ENCODE peak calls at places on chromosomes 1 and 21, in eight cellular contexts. A, W, L, I, J, F, Q and C are unnamed samples.

GRCh38 chr1:59072017-59072947 is 224.6 kb upstream of the FGGY start:
- DNase-seq in A (no peak), W (no peak), L (peak), I (peak), J (no peak), F (no peak), Q (no peak), C (no peak)

GRCh38 chr21:37862536-37862935 is 53.7 kb downstream of the KCNJ6 start:
- DNase-seq in A (no peak), W (peak), L (peak), I (peak), J (peak), F (no peak), Q (no peak), C (no peak)

GRCh38 chr1:243452092-243452491 is 196.3 kb downstream of the SDCCAG8 start:
- DNase-seq in A (no peak), W (no peak), L (peak), I (no peak), J (no peak), F (no peak), Q (no peak), C (no peak)

GRCh38 chr21:44910229-44911065 is 10.3 kb downstream of the ITGB2 start:
- DNase-seq in A (no peak), W (no peak), L (no peak), I (no peak), J (no peak), F (no peak), Q (no peak), C (no peak)

GRCh38 chr1:3471356-3472087 is 17.1 kb downstream of the ARHGEF16 start:
- DNase-seq in A (no peak), W (peak), L (no peak), I (peak), J (peak), F (no peak), Q (no peak), C (no peak)

GRCh38 chr1:204565617-204566582 is 49.7 kb downstream of the MDM4 start:
- DNase-seq in A (peak), W (peak), L (peak), I (peak), J (peak), F (peak), Q (peak), C (peak)

GRCh38 chr1:160361199-160361598 is 5.7 kb upstream of the NHLH1 start:
- DNase-seq in A (no peak), W (no peak), L (no peak), I (no peak), J (no peak), F (no peak), Q (no peak), C (no peak)

GRCh38 chr1:99397029-99397428 is 132.7 kb downstream of the PLPPR4 start:
- DNase-seq in A (no peak), W (no peak), L (no peak), I (peak), J (no peak), F (no peak), Q (no peak), C (no peak)

GRCh38 chr1:119291611-119292206 is 76.9 kb upstream of the HAO2 start:
- DNase-seq in A (no peak), W (no peak), L (no peak), I (no peak), J (no peak), F (no peak), Q (no peak), C (no peak)

GRCh38 chr1:3736708-3737107 is 15.5 kb upstream of the CCDC27 start:
- DNase-seq in A (no peak), W (no peak), L (no peak), I (no peak), J (no peak), F (no peak), Q (no peak), C (no peak)

GRCh38 chr1:118661769-118662320 is 326.3 kb downstream of the TBX15 start:
- DNase-seq in A (no peak), W (no peak), L (no peak), I (no peak), J (no peak), F (no peak), Q (no peak), C (no peak)

GRCh38 chr1:77342745-77343144 is 60.9 kb downstream of the AK5 start:
- DNase-seq in A (no peak), W (no peak), L (no peak), I (no peak), J (no peak), F (no peak), Q (no peak), C (no peak)

GRCh38 chr1:79773385-79773784 is 766.9 kb upstream of the ADGRL4 start:
- DNase-seq in A (no peak), W (no peak), L (no peak), I (no peak), J (no peak), F (no peak), Q (no peak), C (no peak)

GRCh38 chr1:205043866-205044265 is 854 bp downstream of the CNTN2 start:
- DNase-seq in A (no peak), W (no peak), L (no peak), I (peak), J (no peak), F (no peak), Q (no peak), C (no peak)

GRCh38 chr1:110829955-110830553 is 42.9 kb upstream of the CD53 start:
- DNase-seq in A (no peak), W (peak), L (peak), I (peak), J (peak), F (no peak), Q (no peak), C (peak)

GRCh38 chr1:10866314-10867091 is 70.1 kb upstream of the CASZ1 start:
- DNase-seq in A (no peak), W (peak), L (no peak), I (peak), J (peak), F (no peak), Q (no peak), C (peak)

GRCh38 chr1:94887603-94888171 is 39.2 kb downstream of the CNN3 start:
- DNase-seq in A (no peak), W (no peak), L (no peak), I (peak), J (no peak), F (no peak), Q (no peak), C (no peak)

GRCh38 chr1:78303620-78304019 is 187.2 kb upstream of the PTGFR start:
- DNase-seq in A (no peak), W (no peak), L (no peak), I (no peak), J (no peak), F (no peak), Q (peak), C (peak)

GRCh38 chr1:185966487-185966886 is 232.3 kb downstream of the HMCN1 start:
- DNase-seq in A (no peak), W (no peak), L (no peak), I (no peak), J (no peak), F (no peak), Q (no peak), C (no peak)

GRCh38 chr1:162587761-162588260 is 26.3 kb downstream of the UAP1 start:
- DNase-seq in A (no peak), W (no peak), L (no peak), I (no peak), J (no peak), F (no peak), Q (no peak), C (no peak)

GRCh38 chr1:16441312-16441641 is 753 bp downstream of the NECAP2 start:
- DNase-seq in A (no peak), W (peak), L (no peak), I (no peak), J (peak), F (no peak), Q (no peak), C (no peak)

GRCh38 chr1:214688891-214689290 is 85.9 kb downstream of the CENPF start:
- DNase-seq in A (no peak), W (no peak), L (no peak), I (no peak), J (no peak), F (no peak), Q (no peak), C (no peak)

GRCh38 chr21:45923146-45923545 is 58.4 kb upstream of the COL6A1 start:
- DNase-seq in A (peak), W (peak), L (peak), I (peak), J (peak), F (peak), Q (peak), C (peak)

GRCh38 chr1:202643397-202644218 is 66.6 kb downstream of the SYT2 start:
- DNase-seq in A (no peak), W (peak), L (no peak), I (peak), J (no peak), F (no peak), Q (no peak), C (no peak)

GRCh38 chr21:22885079-22885478 is 1886.9 kb downstream of the NCAM2 start:
- DNase-seq in A (no peak), W (no peak), L (no peak), I (peak), J (no peak), F (no peak), Q (no peak), C (no peak)

GRCh38 chr21:41183575-41183974 is 15.6 kb downstream of the BACE2 start:
- DNase-seq in A (no peak), W (no peak), L (no peak), I (peak), J (no peak), F (no peak), Q (no peak), C (no peak)

GRCh38 chr1:155218854-155219591 is 10.5 kb downstream of the MTX1 start:
- DNase-seq in A (no peak), W (peak), L (peak), I (peak), J (peak), F (no peak), Q (peak), C (peak)

GRCh38 chr21:39461419-39461818 is 9.6 kb downstream of the SH3BGR start:
- DNase-seq in A (no peak), W (no peak), L (no peak), I (no peak), J (no peak), F (no peak), Q (no peak), C (no peak)

GRCh38 chr1:181149326-181150000 is 61.0 kb downstream of the IER5 start:
- DNase-seq in A (peak), W (no peak), L (peak), I (peak), J (peak), F (peak), Q (no peak), C (no peak)

GRCh38 chr1:109214695-109215623 is 1.2 kb downstream of the SARS1 start:
- DNase-seq in A (no peak), W (peak), L (peak), I (peak), J (peak), F (peak), Q (peak), C (peak)

GRCh38 chr21:44955141-44955802 is 15.4 kb downstream of the SLX9 start:
- DNase-seq in A (no peak), W (no peak), L (no peak), I (no peak), J (no peak), F (no peak), Q (no peak), C (no peak)

GRCh38 chr1:61875198-61875597 is 132.9 kb downstream of the PATJ start:
- DNase-seq in A (no peak), W (no peak), L (no peak), I (no peak), J (no peak), F (no peak), Q (no peak), C (no peak)

GRCh38 chr1:61869691-61870109 is 127.4 kb downstream of the PATJ start:
- DNase-seq in A (no peak), W (no peak), L (no peak), I (no peak), J (no peak), F (no peak), Q (no peak), C (no peak)

GRCh38 chr1:61873581-61873980 is 131.3 kb downstream of the PATJ start:
- DNase-seq in A (no peak), W (no peak), L (no peak), I (no peak), J (no peak), F (no peak), Q (no peak), C (no peak)

GRCh38 chr1:61872206-61872605 is 129.9 kb downstream of the PATJ start:
- DNase-seq in A (no peak), W (no peak), L (no peak), I (no peak), J (no peak), F (no peak), Q (no peak), C (no peak)

DNA sequence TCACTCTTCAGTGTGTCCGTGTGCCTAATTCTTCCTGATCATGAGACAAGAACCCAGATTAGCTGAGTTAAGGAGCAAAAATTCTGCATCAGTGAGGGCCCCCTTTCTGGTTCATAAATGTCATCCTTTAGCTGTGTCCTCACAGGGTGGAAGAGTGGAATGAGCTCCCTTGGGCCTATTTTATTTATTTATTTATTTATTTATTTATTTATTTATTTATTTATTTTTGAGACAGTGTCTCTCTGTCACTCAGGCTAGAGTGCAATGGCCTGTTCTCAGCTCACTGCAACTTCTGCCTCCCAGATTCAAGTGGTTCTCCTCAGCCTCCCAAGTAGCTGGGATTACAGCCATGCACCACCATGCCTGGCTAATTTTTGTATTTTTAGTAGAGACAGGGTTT is 131.7 kb downstream of the PATJ start:
- DNase-seq in A (no peak), W (no peak), L (no peak), I (no peak), J (no peak), F (no peak), Q (no peak), C (no peak)
- H3K27ac ChIP-seq in A (no peak), W (no peak), L (no peak), I (no peak), J (no peak), F (no peak), Q (no peak), C (no peak)

GRCh38 chr1:177172866-177173265 is 2.1 kb downstream of the BRINP2 start:
- DNase-seq in A (no peak), W (no peak), L (no peak), I (no peak), J (no peak), F (no peak), Q (no peak), C (no peak)

GRCh38 chr1:177172331-177172730 is 1.6 kb downstream of the BRINP2 start:
- DNase-seq in A (no peak), W (no peak), L (no peak), I (no peak), J (no peak), F (no peak), Q (no peak), C (no peak)

GRCh38 chr1:177173976-177174375 is 3.2 kb downstream of the BRINP2 start:
- DNase-seq in A (no peak), W (no peak), L (no peak), I (no peak), J (no peak), F (no peak), Q (no peak), C (no peak)

GRCh38 chr1:177171536-177172123 is 872 bp downstream of the BRINP2 start:
- DNase-seq in A (no peak), W (no peak), L (no peak), I (no peak), J (no peak), F (no peak), Q (no peak), C (no peak)

DNA sequence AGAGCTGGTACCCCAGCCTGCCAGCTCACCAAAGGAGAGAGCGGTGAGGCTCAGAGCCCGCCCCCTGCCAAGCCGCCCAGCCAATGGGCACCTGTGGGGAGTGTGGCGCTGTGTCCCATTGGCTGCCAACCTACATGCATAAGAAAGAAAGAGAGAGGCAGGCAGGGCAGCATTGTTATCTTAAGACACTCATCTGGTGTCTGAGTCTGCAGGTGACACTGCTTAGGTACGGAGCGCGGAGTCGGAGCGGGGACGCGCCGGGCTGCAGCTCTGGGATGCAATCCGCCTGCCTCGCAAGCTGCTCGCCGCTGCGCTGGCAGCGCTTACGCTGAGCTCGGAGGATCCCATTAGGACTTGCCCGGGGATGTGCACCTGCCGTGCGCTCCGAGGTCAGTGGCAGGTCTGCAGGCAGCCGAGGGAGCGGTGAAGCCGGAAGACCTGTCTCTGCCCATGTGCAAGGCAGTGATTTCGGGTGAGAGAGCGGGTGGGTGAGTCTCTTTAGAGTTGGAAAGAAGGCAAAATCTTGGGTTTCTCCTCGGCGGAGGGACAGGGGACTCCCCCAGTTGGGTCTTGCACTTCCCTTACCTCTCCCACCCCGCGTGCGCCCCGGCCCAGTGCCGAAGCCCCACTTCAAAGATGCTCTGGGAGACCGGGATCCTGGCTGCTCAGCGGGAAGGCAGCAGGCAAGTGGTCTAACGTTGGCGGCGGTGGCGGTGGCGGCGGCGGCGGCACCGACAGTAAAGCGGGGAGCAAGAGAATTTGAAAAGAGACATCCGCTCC is at the start of gene BRINP2:
- DNase-seq in A (no peak), W (peak), L (no peak), I (peak), J (peak), F (peak), Q (no peak), C (peak)
- H3K27ac ChIP-seq in A (no peak), W (no peak), L (no peak), I (no peak), J (no peak), F (no peak), Q (no peak), C (no peak)

DNA sequence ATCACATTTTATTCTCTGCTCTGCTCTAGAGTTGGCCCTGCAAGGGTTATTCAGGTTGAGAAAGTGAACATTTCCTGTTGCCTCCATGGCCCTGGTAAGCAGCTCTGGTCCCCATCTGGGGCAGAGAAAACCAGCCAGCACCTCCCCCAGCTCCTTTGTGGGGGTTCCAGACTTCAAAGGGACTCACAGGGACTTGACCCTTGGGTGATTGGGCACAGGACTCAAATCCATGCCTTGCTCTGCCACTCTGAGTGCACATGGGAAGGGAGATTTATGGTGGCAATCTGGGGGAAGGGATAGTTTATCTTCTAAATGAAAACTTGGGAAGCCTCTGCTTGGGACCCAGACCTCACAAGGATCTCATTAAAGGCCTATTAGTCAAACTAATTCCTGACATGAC is 212.8 kb downstream of the FOXD2 start:
- DNase-seq in A (no peak), W (no peak), L (no peak), I (no peak), J (no peak), F (no peak), Q (peak), C (no peak)
- H3K27ac ChIP-seq in A (no peak), W (peak), L (no peak), I (no peak), J (peak), F (no peak), Q (no peak), C (peak)

DNA sequence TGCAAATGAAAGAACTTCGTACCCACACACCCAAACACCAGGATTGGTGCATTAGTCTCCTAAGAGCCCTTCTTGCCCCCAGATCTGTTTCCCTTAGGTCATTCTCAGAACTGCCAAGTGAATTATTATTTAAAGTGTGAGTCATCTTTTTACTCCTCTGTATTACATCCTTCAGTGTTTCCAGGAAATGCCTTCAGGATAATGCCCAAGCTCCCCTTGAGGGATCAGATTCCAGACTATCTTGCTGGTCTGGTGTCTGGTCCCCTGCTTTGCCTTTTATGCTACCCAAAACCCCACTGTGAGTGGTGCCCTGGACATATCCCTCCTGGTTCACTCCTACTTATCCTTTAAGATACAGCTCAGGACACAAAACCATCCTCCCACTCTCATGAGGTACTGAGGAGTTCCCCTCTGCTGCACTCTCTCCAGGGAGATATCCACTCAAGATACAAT is 57.3 kb downstream of the SSX2IP start:
- DNase-seq in A (no peak), W (peak), L (no peak), I (no peak), J (peak), F (no peak), Q (no peak), C (peak)
- H3K27ac ChIP-seq in A (no peak), W (peak), L (no peak), I (no peak), J (peak), F (no peak), Q (no peak), C (peak)

GRCh38 chr21:14526199-14526598 is 19.9 kb downstream of the SAMSN1 start:
- DNase-seq in A (no peak), W (no peak), L (no peak), I (no peak), J (no peak), F (no peak), Q (no peak), C (no peak)
- H3K27ac ChIP-seq in A (no peak), W (no peak), L (peak), I (no peak), J (no peak), F (peak), Q (no peak), C (no peak)

DNA sequence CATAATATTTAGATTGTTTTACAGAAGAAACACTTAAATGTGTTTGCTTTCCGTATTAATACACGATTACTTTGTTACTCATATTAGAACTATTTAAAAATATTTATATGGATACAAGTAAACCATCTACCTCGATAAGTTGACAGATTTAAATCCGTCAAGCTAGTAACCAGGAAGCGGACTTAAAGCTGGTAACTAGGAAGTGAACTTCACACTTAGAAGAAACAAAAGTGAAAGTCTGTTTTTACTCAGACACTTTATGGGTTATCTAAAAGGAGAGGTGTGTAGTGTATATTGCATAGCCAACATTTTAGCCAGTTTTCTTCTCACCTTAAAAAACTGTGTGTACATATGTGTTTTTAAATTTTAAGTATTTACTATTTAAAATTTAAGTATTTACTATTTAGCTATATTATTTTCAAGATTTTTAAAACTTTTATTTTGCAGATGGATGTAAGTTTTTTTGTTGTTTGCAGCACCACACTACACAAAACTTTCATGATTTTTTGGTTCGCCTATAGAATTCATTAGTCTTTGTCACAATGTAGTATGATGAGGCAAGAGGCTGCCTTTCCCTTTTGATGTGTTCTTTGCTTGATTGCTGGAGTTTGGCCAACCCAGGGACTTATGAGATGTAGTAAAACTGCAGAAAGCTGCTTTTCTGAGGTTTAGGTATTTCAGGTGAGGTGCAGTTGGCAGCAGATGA is 2.7 kb downstream of the USP25 start:
- DNase-seq in A (no peak), W (peak), L (peak), I (no peak), J (peak), F (no peak), Q (no peak), C (no peak)
- H3K27ac ChIP-seq in A (peak), W (no peak), L (peak), I (no peak), J (peak), F (peak), Q (no peak), C (peak)

GRCh38 chr1:9291914-9292360 is 757 bp upstream of the SPSB1 start:
- DNase-seq in A (no peak), W (peak), L (no peak), I (peak), J (peak), F (peak), Q (peak), C (peak)
- H3K27ac ChIP-seq in A (no peak), W (peak), L (no peak), I (no peak), J (peak), F (peak), Q (peak), C (peak)